ENCODE peak calls at places on chromosomes 3 and 15, in seven cellular contexts. Q is HEK293T, S is iPS-NIHi11, U is left ventricle myocardium superior, D is NCI-H2029, L is kidney, M is midbrain. W is an unnamed sample.
A peak's percentile ranks its signal among the peaks of the same experiment; 100 is the strongest.

GRCh38 chr15:29141206-29141907 is 128.3 kb downstream of the NSMCE3 start:
- DNase-seq in Q (no peak), S (no peak), U (no peak), D (no peak), L (peak; percentile 39), M (no peak), W (no peak)

GRCh38 chr3:159865042-159865579 is 123.5 kb upstream of the IL12A start:
- DNase-seq in Q (no peak), S (no peak), U (no peak), D (no peak), L (no peak), M (no peak), W (no peak)

GRCh38 chr3:35043040-35043439 is 596.3 kb upstream of the ARPP21 start:
- DNase-seq in Q (no peak), S (no peak), U (no peak), D (no peak), L (no peak), M (no peak), W (no peak)

GRCh38 chr3:81395739-81396138 is 365.7 kb downstream of the GBE1 start:
- DNase-seq in Q (peak; percentile 13), S (peak; percentile 44), U (no peak), D (no peak), L (no peak), M (no peak), W (no peak)

GRCh38 chr3:94513600-94513999 is 450.7 kb downstream of the NSUN3 start:
- DNase-seq in Q (no peak), S (no peak), U (no peak), D (no peak), L (no peak), M (no peak), W (peak; percentile 17)

GRCh38 chr3:181711325-181712135 is at the start of gene SOX2:
- DNase-seq in Q (peak; percentile 76), S (peak; percentile 86), U (peak; percentile 59), D (peak; percentile 96), L (no peak), M (peak; percentile 95), W (peak; percentile 94)

GRCh38 chr3:140233702-140234101 is 298.7 kb downstream of the CLSTN2 start:
- DNase-seq in Q (no peak), S (no peak), U (no peak), D (no peak), L (no peak), M (no peak), W (no peak)

GRCh38 chr3:29642393-29643033 is 361.6 kb downstream of the RBMS3 start:
- DNase-seq in Q (peak; percentile 10), S (no peak), U (peak; percentile 29), D (no peak), L (no peak), M (no peak), W (peak; percentile 47)

GRCh38 chr15:45123397-45123796 is 6.3 kb downstream of the DUOXA1 start:
- DNase-seq in Q (no peak), S (no peak), U (no peak), D (no peak), L (no peak), M (no peak), W (no peak)

GRCh38 chr3:46829699-46830208 is 33.5 kb downstream of the MYL3 start:
- DNase-seq in Q (no peak), S (no peak), U (no peak), D (no peak), L (no peak), M (no peak), W (no peak)

GRCh38 chr3:56494679-56495322 is 26.5 kb upstream of the ERC2 start:
- DNase-seq in Q (peak; percentile 84), S (peak; percentile 95), U (peak; percentile 74), D (peak; percentile 54), L (peak; percentile 69), M (peak; percentile 75), W (peak; percentile 27)

GRCh38 chr3:98726084-98726483 is 37.1 kb upstream of the ST3GAL6 start:
- DNase-seq in Q (no peak), S (no peak), U (no peak), D (no peak), L (no peak), M (no peak), W (no peak)

GRCh38 chr3:167813169-167814123 is 77.9 kb downstream of the SERPINI1 start:
- DNase-seq in Q (no peak), S (no peak), U (no peak), D (no peak), L (no peak), M (no peak), W (no peak)

GRCh38 chr3:81743096-81744025 is 18.1 kb downstream of the GBE1 start:
- DNase-seq in Q (no peak), S (no peak), U (no peak), D (no peak), L (no peak), M (no peak), W (no peak)

GRCh38 chr3:116669576-116669975 is 40.0 kb upstream of the TUSC7 start:
- DNase-seq in Q (no peak), S (no peak), U (no peak), D (no peak), L (no peak), M (peak; percentile 39), W (peak; percentile 29)

GRCh38 chr3:149678365-149678948 is 20.6 kb upstream of the WWTR1 start:
- DNase-seq in Q (no peak), S (no peak), U (no peak), D (no peak), L (no peak), M (no peak), W (no peak)

GRCh38 chr3:156677536-156677935 is 3.1 kb downstream of the TIPARP start:
- DNase-seq in Q (no peak), S (no peak), U (no peak), D (no peak), L (no peak), M (no peak), W (no peak)

GRCh38 chr15:32659340-32659831 is 17.9 kb downstream of the SCG5 start:
- DNase-seq in Q (no peak), S (peak; percentile 35), U (no peak), D (no peak), L (no peak), M (no peak), W (no peak)

GRCh38 chr3:140914384-140914945 is 27.2 kb upstream of the SLC25A36 start:
- DNase-seq in Q (no peak), S (no peak), U (no peak), D (no peak), L (no peak), M (no peak), W (no peak)

GRCh38 chr3:132180337-132180791 is 136.8 kb upstream of the ACP3 start:
- DNase-seq in Q (peak; percentile 45), S (peak; percentile 64), U (no peak), D (peak; percentile 24), L (no peak), M (peak; percentile 43), W (peak; percentile 3)

GRCh38 chr15:90895571-90896117 is 7.5 kb upstream of the MAN2A2 start:
- DNase-seq in Q (peak; percentile 37), S (no peak), U (no peak), D (peak; percentile 41), L (no peak), M (peak; percentile 68), W (peak; percentile 73)

GRCh38 chr15:58139631-58140522 is 1.7 kb downstream of the AQP9 start:
- DNase-seq in Q (no peak), S (no peak), U (no peak), D (no peak), L (no peak), M (no peak), W (no peak)

GRCh38 chr3:46695962-46696922 is 2.8 kb upstream of the ALS2CL start:
- DNase-seq in Q (no peak), S (no peak), U (peak; percentile 86), D (no peak), L (no peak), M (no peak), W (no peak)

GRCh38 chr15:41840673-41841072 is 2.0 kb downstream of the PLA2G4B start:
- DNase-seq in Q (no peak), S (no peak), U (no peak), D (no peak), L (no peak), M (no peak), W (no peak)

GRCh38 chr15:92023971-92024370 is 170.5 kb downstream of the SLCO3A1 start:
- DNase-seq in Q (no peak), S (no peak), U (no peak), D (no peak), L (no peak), M (no peak), W (no peak)

GRCh38 chr15:39807791-39808190 is 25.1 kb upstream of the FSIP1 start:
- DNase-seq in Q (no peak), S (peak; percentile 31), U (no peak), D (no peak), L (no peak), M (no peak), W (no peak)

GRCh38 chr15:73872370-73872769 is 994 bp upstream of the TBC1D21 start:
- DNase-seq in Q (no peak), S (no peak), U (no peak), D (no peak), L (no peak), M (no peak), W (no peak)